ENCODE peak calls at places on chromosomes 3 and 15, in ten cellular contexts. V is HT-29, C is DMS 273 treated with DMSO at 0.1 percent for 48 hours, X is skeletal muscle cell, E is brain microvascular endothelial cell, N is NCI-H2029, B is RKO, T is left ventricle myocardium inferior, J is right lobe of liver, P is NCI-H446 treated with DMSO at 0.1 percent for 48 hours. Q is an unnamed sample.

GRCh38 chr3:73453676-73454075 is 171.1 kb downstream of the PDZRN3 start:
- DNase-seq in V (no peak), C (no peak), X (peak; percentile 37), E (no peak), N (no peak), B (no peak), T (no peak), J (no peak), P (no peak), Q (no peak)

GRCh38 chr3:88113311-88114162 is 36.2 kb upstream of the C3orf38 start:
- DNase-seq in V (peak; percentile 53), C (peak; percentile 3), X (peak; percentile 21), E (peak; percentile 74), N (peak; percentile 22), B (peak; percentile 76), T (no peak), J (no peak), P (no peak), Q (peak; percentile 1)

GRCh38 chr3:194224937-194225422 is 89.0 kb downstream of the HES1 start:
- DNase-seq in V (no peak), C (no peak), X (no peak), E (no peak), N (no peak), B (no peak), T (no peak), J (no peak), P (no peak), Q (no peak)

GRCh38 chr15:42695527-42696071 is 41.3 kb downstream of the CDAN1 start:
- DNase-seq in V (no peak), C (no peak), X (no peak), E (no peak), N (no peak), B (no peak), T (no peak), J (no peak), P (no peak), Q (no peak)

GRCh38 chr3:63278171-63278999 is at the start of gene SYNPR:
- DNase-seq in V (no peak), C (peak; percentile 3), X (no peak), E (no peak), N (no peak), B (no peak), T (no peak), J (no peak), P (peak; percentile 2), Q (no peak)

GRCh38 chr15:84001655-84002054 is 233.9 kb upstream of the GOLGA6L4 start:
- DNase-seq in V (no peak), C (no peak), X (no peak), E (no peak), N (no peak), B (no peak), T (no peak), J (no peak), P (no peak), Q (no peak)

GRCh38 chr3:193014961-193015360 is 97.3 kb upstream of the MB21D2 start:
- DNase-seq in V (no peak), C (no peak), X (no peak), E (no peak), N (peak; percentile 87), B (no peak), T (no peak), J (no peak), P (peak; percentile 34), Q (no peak)

GRCh38 chr15:36365963-36366362 is 213.5 kb upstream of the CDIN1 start:
- DNase-seq in V (no peak), C (no peak), X (no peak), E (no peak), N (no peak), B (no peak), T (no peak), J (no peak), P (no peak), Q (no peak)

GRCh38 chr15:78446551-78446950 is 8.5 kb downstream of the IREB2 start:
- DNase-seq in V (no peak), C (no peak), X (no peak), E (no peak), N (no peak), B (no peak), T (no peak), J (no peak), P (no peak), Q (no peak)

GRCh38 chr15:69066646-69066995 is 52.1 kb downstream of the NOX5 start:
- DNase-seq in V (no peak), C (no peak), X (no peak), E (no peak), N (no peak), B (no peak), T (no peak), J (no peak), P (no peak), Q (no peak)

GRCh38 chr3:26011276-26011675 is 221.4 kb downstream of the OXSM start:
- DNase-seq in V (no peak), C (no peak), X (no peak), E (no peak), N (no peak), B (no peak), T (no peak), J (no peak), P (no peak), Q (no peak)

GRCh38 chr3:127458698-127459097 is 131.8 kb downstream of the TPRA1 start:
- DNase-seq in V (no peak), C (no peak), X (no peak), E (no peak), N (no peak), B (no peak), T (no peak), J (no peak), P (no peak), Q (no peak)

GRCh38 chr3:38120690-38121450 is 16.1 kb downstream of the ACAA1 start:
- DNase-seq in V (no peak), C (no peak), X (no peak), E (no peak), N (no peak), B (no peak), T (no peak), J (peak; percentile 11), P (no peak), Q (no peak)

GRCh38 chr15:96053039-96054021 is 277.2 kb upstream of the NR2F2 start:
- DNase-seq in V (peak; percentile 85), C (no peak), X (no peak), E (no peak), N (peak; percentile 75), B (no peak), T (peak; percentile 68), J (peak; percentile 57), P (no peak), Q (peak; percentile 21)

GRCh38 chr3:49158108-49158709 is 7.9 kb downstream of the CCDC71 start:
- DNase-seq in V (peak; percentile 37), C (no peak), X (no peak), E (no peak), N (no peak), B (peak; percentile 63), T (no peak), J (peak; percentile 45), P (no peak), Q (no peak)

GRCh38 chr3:58047806-58048205 is 39.6 kb downstream of the FLNB start:
- DNase-seq in V (no peak), C (no peak), X (peak; percentile 52), E (peak; percentile 96), N (no peak), B (no peak), T (no peak), J (no peak), P (no peak), Q (no peak)

GRCh38 chr15:57486807-57487206 is 104.9 kb upstream of the MYZAP start:
- DNase-seq in V (no peak), C (no peak), X (no peak), E (no peak), N (no peak), B (no peak), T (no peak), J (no peak), P (no peak), Q (no peak)

Q was measured in NCI-H187 treated with DMSO at 0.1 percent for 48 hours.